ENCODE peak calls at places on chromosome 4, in five cellular contexts. B is B cell; T is CD8-positive, alpha-beta T cell; A is A549; Q is fibroblast of lung. K is an unnamed sample.

GRCh38 chr4:173025131-173025530 is 143.5 kb upstream of the GALNT7 start:
- DNase-seq in B (peak), T (no peak), A (peak), Q (peak), K (no peak)

GRCh38 chr4:555566-556275 is 20.4 kb downstream of the TMEM271 start:
- DNase-seq in B (no peak), T (no peak), A (no peak), Q (no peak), K (no peak)

GRCh38 chr4:14695411-14695810 is 306.9 kb upstream of the CPEB2 start:
- DNase-seq in B (no peak), T (no peak), A (no peak), Q (peak), K (no peak)

GRCh38 chr4:176882201-176882600 is 89.5 kb upstream of the VEGFC start:
- DNase-seq in B (no peak), T (no peak), A (no peak), Q (no peak), K (no peak)

GRCh38 chr4:110139106-110139505 is 59.3 kb downstream of the ELOVL6 start:
- DNase-seq in B (no peak), T (no peak), A (no peak), Q (no peak), K (no peak)

GRCh38 chr4:167100120-167100519 is 134.2 kb downstream of the SPOCK3 start:
- DNase-seq in B (no peak), T (no peak), A (peak), Q (peak), K (no peak)

GRCh38 chr4:155428128-155428527 is 51.4 kb upstream of the MAP9 start:
- DNase-seq in B (no peak), T (no peak), A (no peak), Q (no peak), K (no peak)

GRCh38 chr4:84366932-84367331 is 132.2 kb downstream of the NKX6-1 start:
- DNase-seq in B (no peak), T (no peak), A (no peak), Q (no peak), K (no peak)

GRCh38 chr4:174490356-174490969 is 31.8 kb downstream of the HPGD start:
- DNase-seq in B (no peak), T (no peak), A (peak), Q (peak), K (no peak)

GRCh38 chr4:6957994-6958393 is 48.4 kb downstream of the TBC1D14 start:
- DNase-seq in B (no peak), T (no peak), A (no peak), Q (no peak), K (no peak)

GRCh38 chr4:27807207-27807606 is 946.6 kb downstream of the STIM2 start:
- DNase-seq in B (no peak), T (no peak), A (no peak), Q (no peak), K (no peak)

GRCh38 chr4:123250843-123251242 is 145.8 kb upstream of the SPRY1 start:
- DNase-seq in B (no peak), T (no peak), A (no peak), Q (peak), K (no peak)

GRCh38 chr4:2804973-2805501 is 12.2 kb downstream of the SH3BP2 start:
- DNase-seq in B (no peak), T (no peak), A (no peak), Q (no peak), K (peak)

GRCh38 chr4:103754844-103755243 is 35.1 kb upstream of the TACR3 start:
- DNase-seq in B (no peak), T (no peak), A (peak), Q (no peak), K (no peak)

GRCh38 chr4:37244583-37245390 is at the start of gene NWD2:
- DNase-seq in B (no peak), T (no peak), A (no peak), Q (no peak), K (no peak)

GRCh38 chr4:77433102-77433733 is 172.4 kb upstream of the CXCL13 start:
- DNase-seq in B (peak), T (no peak), A (peak), Q (peak), K (no peak)

GRCh38 chr4:29927895-29928294 is 792.3 kb upstream of the PCDH7 start:
- DNase-seq in B (no peak), T (no peak), A (no peak), Q (peak), K (no peak)

GRCh38 chr4:153084939-153085630 is 119.2 kb upstream of the TRIM2 start:
- DNase-seq in B (peak), T (peak), A (peak), Q (peak), K (peak)

GRCh38 chr4:61277785-61278184 is 77.7 kb downstream of the ADGRL3 start:
- DNase-seq in B (no peak), T (no peak), A (no peak), Q (no peak), K (no peak)

GRCh38 chr4:5165419-5166369 is 114.4 kb downstream of the STK32B start:
- DNase-seq in B (no peak), T (no peak), A (no peak), Q (peak), K (no peak)

GRCh38 chr4:38237139-38237538 is 276.9 kb downstream of the PTTG2 start:
- DNase-seq in B (no peak), T (no peak), A (no peak), Q (peak), K (no peak)

GRCh38 chr4:183099537-183100297 is 660 bp downstream of the WWC2 start:
- DNase-seq in B (peak), T (peak), A (peak), Q (no peak), K (no peak)

GRCh38 chr4:83535945-83536648 is at the start of gene GPAT3:
- DNase-seq in B (peak), T (peak), A (peak), Q (peak), K (peak)

GRCh38 chr4:75555294-75556164 is at the start of gene ODAPH:
- DNase-seq in B (peak), T (no peak), A (peak), Q (no peak), K (no peak)

DNA sequence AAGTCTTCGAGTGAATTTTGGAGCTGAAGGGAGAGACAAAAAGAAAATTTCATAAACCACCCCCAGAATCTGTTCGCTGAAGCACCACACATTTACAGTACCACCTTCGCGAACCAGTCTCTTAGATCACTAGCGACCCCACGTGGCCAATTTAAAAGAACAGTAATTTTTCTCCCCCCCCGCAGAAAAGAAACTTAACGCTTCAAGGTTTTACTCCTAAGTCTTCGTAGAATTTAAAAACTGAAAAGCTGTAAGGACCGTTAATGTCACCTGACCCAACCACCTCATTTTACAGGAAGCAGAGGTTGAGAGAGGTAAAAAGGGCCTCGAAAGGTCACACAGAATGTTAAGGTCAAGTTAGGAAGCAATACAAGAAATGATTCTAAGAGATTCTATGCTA is 187.5 kb downstream of the QDPR start:
- DNase-seq in B (no peak), T (peak), A (peak), Q (peak), K (no peak)
- TF ChIP-seq CTCF in B (no peak), T (peak), A (peak), Q (peak), K (peak)

GRCh38 chr4:57037982-57038604 is 59.4 kb downstream of the POLR2B start:
- DNase-seq in B (peak), T (no peak), A (peak), Q (peak), K (no peak)
- TF ChIP-seq CTCF in B (no peak), T (no peak), A (peak), Q (peak), K (peak)

GRCh38 chr4:35939746-35940145 is 304.6 kb downstream of the ARAP2 start:
- DNase-seq in B (no peak), T (no peak), A (no peak), Q (no peak), K (no peak)

DNA sequence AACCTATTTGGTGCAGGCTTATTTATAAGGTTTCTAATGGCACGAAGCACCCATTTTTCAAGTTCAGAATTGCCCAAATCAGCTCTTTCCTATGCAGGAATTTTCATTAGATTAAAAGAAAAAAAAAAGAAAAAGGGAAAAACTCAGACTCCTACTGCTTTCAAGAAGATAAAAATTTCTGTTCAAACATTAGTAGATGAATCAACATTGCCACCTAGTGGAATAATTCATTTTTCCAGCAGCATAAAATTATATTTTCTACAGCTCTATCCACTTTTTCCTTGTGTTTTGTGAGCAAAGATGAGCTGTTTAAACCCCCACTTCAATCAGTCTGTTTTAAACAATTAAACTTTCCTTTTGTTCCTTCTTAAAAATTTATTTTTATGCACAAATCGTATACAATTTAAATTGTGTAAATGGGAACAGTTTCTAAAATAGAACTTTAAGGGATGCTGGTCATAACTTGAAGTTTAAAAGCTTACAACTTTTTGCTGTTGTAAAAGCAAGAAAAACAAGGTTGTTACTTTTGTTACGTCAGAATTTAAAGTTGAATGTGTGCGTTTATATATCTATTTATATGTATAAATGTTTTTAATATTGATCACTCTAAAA is 309.8 kb downstream of the ARAP2 start:
- DNase-seq in B (peak), T (no peak), A (peak), Q (peak), K (no peak)
- TF ChIP-seq CTCF in B (peak), T (peak), A (peak), Q (no peak), K (peak)

GRCh38 chr4:41359069-41359769 is 102.5 kb downstream of the UCHL1 start:
- DNase-seq in B (no peak), T (no peak), A (peak), Q (no peak), K (no peak)
- TF ChIP-seq CTCF in B (no peak), T (no peak), A (no peak), Q (no peak), K (no peak)

DNA sequence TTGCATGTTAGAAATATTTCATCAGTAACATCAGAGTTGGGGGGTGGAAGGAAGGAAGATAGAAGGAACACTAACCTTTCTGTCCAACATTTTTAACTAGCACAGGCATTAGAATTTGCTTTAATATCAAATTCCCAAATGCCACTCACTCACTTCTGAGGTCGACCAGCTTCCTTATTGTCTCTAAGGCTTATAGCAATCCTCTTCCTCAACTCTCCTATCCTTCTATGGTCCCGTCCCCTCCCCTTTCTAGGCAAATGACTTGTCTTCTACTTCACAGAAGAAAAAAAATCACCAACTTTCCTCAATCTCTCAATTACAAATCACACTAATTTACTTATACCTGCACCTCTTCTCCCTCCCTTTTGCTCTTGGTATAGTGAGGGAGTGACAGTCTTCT is 100.8 kb downstream of the ZAR1 start:
- DNase-seq in B (no peak), T (no peak), A (no peak), Q (no peak), K (no peak)
- TF ChIP-seq CTCF in B (no peak), T (no peak), A (no peak), Q (no peak), K (no peak)

GRCh38 chr4:165709526-165709925 is 163.5 kb upstream of the TLL1 start:
- DNase-seq in B (no peak), T (no peak), A (no peak), Q (no peak), K (no peak)
- TF ChIP-seq CTCF in B (no peak), T (no peak), A (no peak), Q (no peak), K (no peak)

GRCh38 chr4:53576676-53577372 is 14.5 kb downstream of the LNX1 start:
- DNase-seq in B (no peak), T (no peak), A (peak), Q (peak), K (no peak)
- TF ChIP-seq CTCF in B (no peak), T (no peak), A (no peak), Q (no peak), K (no peak)

GRCh38 chr4:148091896-148092295 is 350.3 kb downstream of the NR3C2 start:
- DNase-seq in B (no peak), T (no peak), A (no peak), Q (no peak), K (no peak)
- TF ChIP-seq CTCF in B (no peak), T (no peak), A (no peak), Q (no peak), K (no peak)

GRCh38 chr4:99458911-99459447 is 23.8 kb upstream of the ADH7 start:
- DNase-seq in B (no peak), T (no peak), A (no peak), Q (no peak), K (no peak)

GRCh38 chr4:99459546-99460042 is 24.5 kb upstream of the ADH7 start:
- DNase-seq in B (no peak), T (no peak), A (no peak), Q (no peak), K (no peak)

GRCh38 chr4:99457676-99458075 is 22.5 kb upstream of the ADH7 start:
- DNase-seq in B (no peak), T (no peak), A (no peak), Q (no peak), K (no peak)

GRCh38 chr4:99461623-99462401 is 26.7 kb upstream of the ADH7 start:
- DNase-seq in B (no peak), T (no peak), A (no peak), Q (no peak), K (no peak)

GRCh38 chr4:99457270-99457669 is 22.1 kb upstream of the ADH7 start:
- DNase-seq in B (no peak), T (no peak), A (no peak), Q (peak), K (no peak)
- TF ChIP-seq CTCF in B (no peak), T (no peak), A (no peak), Q (peak), K (no peak)

K was measured in CD14-positive monocyte.